ENCODE peak calls at places on chromosomes 3 and 15, in five cellular contexts. L is IMR-90, Z is psoas muscle, D is Panc1, X is PC-3. S is an unnamed sample. For H3K4me1, the result is how much of the 10 kb centered on the place peaks cover.

GRCh38 chr3:192907784-192908183 is 9.9 kb downstream of the MB21D2 start:
- DNase-seq in X (peak), Z (no peak), L (no peak), D (no peak), S (no peak)

GRCh38 chr3:190266915-190267290 is 55.3 kb downstream of the CLDN1 start:
- DNase-seq in X (no peak), L (no peak), Z (no peak), D (no peak), S (no peak)

GRCh38 chr15:92665100-92665555 is 9.6 kb upstream of the FAM174B start:
- DNase-seq in X (no peak), L (peak), Z (no peak), D (no peak), S (no peak)

GRCh38 chr3:126895178-126896066 is 87.5 kb upstream of the PLXNA1 start:
- DNase-seq in Z (no peak), D (no peak), L (peak), X (peak), S (no peak)

GRCh38 chr3:160810360-160810759 is 54.3 kb downstream of the PPM1L start:
- DNase-seq in L (no peak), D (no peak), Z (peak), X (no peak), S (no peak)

GRCh38 chr3:151276038-151277027 is 2.0 kb downstream of the P2RY14 start:
- DNase-seq in Z (no peak), D (no peak), X (no peak), L (no peak), S (no peak)

GRCh38 chr3:160291290-160291908 is 66.2 kb downstream of the C3orf80 start:
- DNase-seq in X (no peak), D (no peak), L (no peak), Z (no peak), S (no peak)

GRCh38 chr15:88174571-88174970 is 82.0 kb downstream of the NTRK3 start:
- DNase-seq in Z (no peak), X (no peak), L (no peak), D (no peak), S (no peak)

GRCh38 chr3:126377211-126377610 is 17.5 kb upstream of the CFAP100 start:
- DNase-seq in D (no peak), Z (no peak), X (no peak), L (no peak), S (no peak)

GRCh38 chr3:146803746-146804145 is 198.6 kb upstream of the PLSCR5 start:
- DNase-seq in Z (no peak), D (no peak), L (peak), X (no peak), S (no peak)

GRCh38 chr3:119645813-119646212 is 14.6 kb downstream of the POPDC2 start:
- DNase-seq in X (no peak), D (no peak), L (no peak), Z (no peak), S (no peak)
- H3K4me1 ChIP-seq in X (under half), D (under half), L (under half), Z (half or more), S (under half)

DNA sequence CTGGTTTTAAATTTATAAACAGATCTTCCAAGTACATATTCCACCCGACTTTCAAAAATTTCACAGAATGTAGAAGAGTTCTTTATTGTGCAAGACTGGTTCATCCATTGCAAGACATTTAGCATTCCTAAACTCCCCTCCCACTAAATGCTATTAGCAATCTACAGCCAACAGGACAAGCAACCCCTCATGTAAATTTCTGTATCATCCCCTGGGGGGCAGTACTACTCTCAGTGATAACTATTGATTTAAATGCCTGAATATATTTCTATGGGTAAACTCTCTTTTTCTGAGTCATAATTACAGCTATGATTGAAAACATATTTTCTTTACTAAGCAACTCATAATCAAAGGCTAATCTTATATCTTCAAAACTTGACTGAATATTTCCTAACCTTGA is 10.7 kb upstream of the SLC15A2 start:
- DNase-seq in Z (no peak), L (peak), D (no peak), X (peak), S (peak)
- TF ChIP-seq CTCF in Z (no peak), L (peak), D (peak), X (peak), S (no peak)

GRCh38 chr3:58484722-58485069 is 7.2 kb upstream of the KCTD6 start:
- DNase-seq in L (no peak), Z (no peak), D (no peak), X (no peak), S (no peak)

GRCh38 chr3:58488962-58489361 is 2.9 kb upstream of the KCTD6 start:
- DNase-seq in L (no peak), D (no peak), X (no peak), Z (no peak), S (no peak)

GRCh38 chr3:58487140-58487886 is 4.6 kb upstream of the KCTD6 start:
- DNase-seq in D (no peak), Z (no peak), L (peak), X (peak), S (no peak)

GRCh38 chr3:58484049-58484721 is 7.7 kb upstream of the KCTD6 start:
- DNase-seq in X (no peak), L (no peak), Z (no peak), D (no peak), S (no peak)

DNA sequence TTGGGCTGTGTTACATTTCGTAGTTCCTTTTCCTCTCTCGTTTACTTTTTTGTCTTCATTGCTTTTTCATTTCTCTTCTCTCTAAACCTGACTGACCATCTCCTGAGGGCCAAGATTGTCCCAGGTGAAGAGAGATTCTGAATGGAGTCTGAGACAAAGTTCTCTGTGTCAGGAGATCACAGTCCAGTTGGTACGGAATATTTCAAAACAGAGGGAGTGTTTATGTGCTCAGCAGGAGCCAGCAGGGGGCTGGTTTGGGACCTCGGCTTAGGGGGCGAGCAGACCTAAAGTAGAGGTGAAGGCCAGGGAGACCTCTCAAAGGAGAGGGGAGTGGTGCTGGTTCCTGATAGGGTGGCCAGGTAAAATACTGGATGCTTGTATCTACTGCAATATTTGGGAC is 5.9 kb upstream of the KCTD6 start:
- DNase-seq in D (no peak), L (no peak), Z (no peak), X (no peak), S (no peak)
- H3K4me1 ChIP-seq in D (under half), L (under half), Z (under half), X (under half), S (under half)

DNA sequence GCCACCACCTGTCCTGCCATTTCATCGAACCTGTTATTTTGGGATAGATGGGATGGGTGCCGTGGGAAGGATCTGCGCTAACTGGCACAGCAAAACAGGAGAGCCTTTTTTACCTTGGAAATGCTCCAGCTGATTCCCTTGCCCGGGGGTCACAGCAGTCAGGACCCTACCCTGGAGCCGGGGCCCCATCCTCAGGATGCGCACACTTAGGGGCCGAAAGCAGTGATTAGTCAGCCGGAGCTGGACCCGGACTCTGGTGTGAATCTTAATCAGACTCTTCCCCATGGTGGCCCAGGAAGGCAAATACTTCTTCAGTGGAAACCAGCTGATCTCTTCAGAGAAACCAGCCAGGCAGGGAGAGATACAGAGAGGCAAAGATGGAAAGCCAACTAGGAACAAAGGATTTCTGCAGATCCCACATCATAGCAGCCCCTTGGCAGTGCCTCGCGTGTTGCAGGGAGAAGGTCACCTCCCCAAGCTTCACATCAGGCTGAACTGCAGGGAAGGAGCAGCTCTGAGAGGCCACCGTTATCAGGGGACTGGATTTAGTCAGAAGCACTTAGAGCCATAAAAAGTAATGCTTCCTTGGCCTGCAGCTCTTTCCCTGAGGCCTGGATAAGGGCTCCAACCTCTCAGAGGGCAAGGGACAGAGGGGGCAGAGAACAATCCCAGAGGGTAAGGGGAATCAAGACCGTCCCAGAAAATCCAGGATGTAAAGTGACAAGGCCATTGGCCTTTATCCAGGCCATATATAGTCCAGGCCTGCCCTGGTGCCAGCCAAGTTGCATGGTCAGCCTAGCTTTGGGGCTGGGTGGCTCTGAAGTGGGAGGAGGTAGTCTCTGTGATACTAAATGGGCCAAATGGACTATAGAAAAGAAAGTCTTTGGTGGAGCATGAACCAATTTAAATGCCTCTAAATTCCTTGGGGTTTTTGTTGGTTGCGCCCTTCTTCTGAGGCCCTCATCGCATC is 52.9 kb downstream of the WDR76 start:
- DNase-seq in L (no peak), X (no peak), D (no peak), Z (no peak), S (no peak)
- TF ChIP-seq CTCF in L (no peak), X (no peak), D (no peak), Z (no peak), S (no peak)

GRCh38 chr3:17183951-17184550 is 299.3 kb downstream of the PLCL2 start:
- DNase-seq in X (peak), D (no peak), Z (no peak), L (peak), S (no peak)
- H3K4me1 ChIP-seq in X (under half), D (under half), Z (under half), L (under half), S (under half)

GRCh38 chr3:42518800-42519567 is 16.5 kb downstream of the VIPR1 start:
- DNase-seq in X (no peak), D (no peak), L (no peak), Z (no peak), S (peak)
- TF ChIP-seq CTCF in X (peak), D (no peak), L (no peak), Z (no peak), S (no peak)

S was measured in mucosa of descending colon.